ENCODE peak calls at places on chromosomes 4 and X, in six cellular contexts. C is T follicular helper cell; X is stimulated activated CD4-positive, alpha-beta T cell treated with anti-CD3 and anti-CD28 coated beads, Interleukin-2, amount 100 ng/mL, for 24 hours; M is uterus; V is AG08395; K is astrocyte of the hippocampus. H is an unnamed sample.

GRCh38 chr4:54433686-54434085 is 204.6 kb downstream of the PDGFRA start:
- DNase-seq in C (no peak), X (no peak), M (no peak), V (no peak), K (no peak), H (no peak)

GRCh38 chrX:77442728-77443127 is 4.5 kb upstream of the FGF16 start:
- DNase-seq in C (no peak), X (no peak), M (no peak), V (peak; percentile 63), K (peak; percentile 68), H (no peak)

GRCh38 chr4:132332932-132333722 is 816.0 kb upstream of the PCDH10 start:
- DNase-seq in C (no peak), X (no peak), M (no peak), V (no peak), K (no peak), H (no peak)

GRCh38 chr4:42543126-42543525 is 113.8 kb downstream of the ATP8A1 start:
- DNase-seq in C (no peak), X (no peak), M (no peak), V (no peak), K (no peak), H (no peak)

GRCh38 chr4:183333983-183334382 is 11.8 kb upstream of the CLDN24 start:
- DNase-seq in C (no peak), X (no peak), M (no peak), V (no peak), K (no peak), H (no peak)

GRCh38 chr4:2058264-2059033 is 678 bp upstream of the NAT8L start:
- DNase-seq in C (no peak), X (peak; percentile 31), M (no peak), V (no peak), K (peak; percentile 41), H (no peak)

GRCh38 chr4:148345509-148345908 is 96.7 kb downstream of the NR3C2 start:
- DNase-seq in C (no peak), X (no peak), M (no peak), V (no peak), K (no peak), H (no peak)

GRCh38 chr4:19651481-19651880 is 600.2 kb upstream of the SLIT2 start:
- DNase-seq in C (no peak), X (no peak), M (no peak), V (no peak), K (no peak), H (no peak)

GRCh38 chrX:131032646-131033230 is 25.4 kb upstream of the ARHGAP36 start:
- DNase-seq in C (no peak), X (no peak), M (no peak), V (no peak), K (no peak), H (no peak)

GRCh38 chr4:165516281-165516833 is 137.5 kb downstream of the CPE start:
- DNase-seq in C (no peak), X (no peak), M (no peak), V (no peak), K (no peak), H (no peak)